ENCODE peak calls at places on chromosomes 12 and 14, in six cellular contexts. One of them, this sample, is unnamed.

GRCh38 chr12:57844725-57845477 is 1.6 kb downstream of the CTDSP2 start:
- DNase-seq in A549: peak; percentile 82
- DNase-seq in HCT116: peak; percentile 23
- DNase-seq in pancreas: peak; percentile 55
- DNase-seq in CD8-positive, alpha-beta memory T cell: no peak
- DNase-seq in Peyer's patch: peak; percentile 57
- DNase-seq in this sample: no peak

GRCh38 chr12:2138871-2139308 is 86.1 kb downstream of the CACNA1C start:
- DNase-seq in CD8-positive, alpha-beta memory T cell: no peak
- DNase-seq in pancreas: no peak
- DNase-seq in Peyer's patch: no peak
- DNase-seq in HCT116: no peak
- DNase-seq in A549: no peak
- DNase-seq in this sample: no peak

GRCh38 chr12:64995831-64996230 is 125.3 kb downstream of the WIF1 start:
- DNase-seq in HCT116: no peak
- DNase-seq in Peyer's patch: no peak
- DNase-seq in pancreas: no peak
- DNase-seq in A549: no peak
- DNase-seq in CD8-positive, alpha-beta memory T cell: no peak
- DNase-seq in this sample: no peak

GRCh38 chr14:77268989-77269595 is 1.9 kb downstream of the NGB start:
- DNase-seq in CD8-positive, alpha-beta memory T cell: no peak
- DNase-seq in HCT116: no peak
- DNase-seq in Peyer's patch: no peak
- DNase-seq in A549: no peak
- DNase-seq in pancreas: no peak
- DNase-seq in this sample: no peak

GRCh38 chr14:100246809-100247428 is 8.0 kb downstream of the YY1 start:
- DNase-seq in HCT116: peak; percentile 48
- DNase-seq in pancreas: no peak
- DNase-seq in A549: peak; percentile 73
- DNase-seq in CD8-positive, alpha-beta memory T cell: no peak
- DNase-seq in Peyer's patch: no peak
- DNase-seq in this sample: peak; percentile 35

GRCh38 chr12:87848248-87848868 is 180.8 kb downstream of the C12orf50 start:
- DNase-seq in HCT116: peak; percentile 54
- DNase-seq in pancreas: no peak
- DNase-seq in A549: peak; percentile 78
- DNase-seq in CD8-positive, alpha-beta memory T cell: no peak
- DNase-seq in Peyer's patch: no peak
- DNase-seq in this sample: peak; percentile 3

GRCh38 chr14:35385042-35385839 is 19.3 kb downstream of the NFKBIA start:
- DNase-seq in CD8-positive, alpha-beta memory T cell: no peak
- DNase-seq in A549: peak; percentile 89
- DNase-seq in HCT116: no peak
- DNase-seq in Peyer's patch: no peak
- DNase-seq in pancreas: peak; percentile 58
- DNase-seq in this sample: no peak

GRCh38 chr12:51729331-51729730 is 119.2 kb downstream of the FIGNL2 start:
- DNase-seq in Peyer's patch: no peak
- DNase-seq in HCT116: no peak
- DNase-seq in CD8-positive, alpha-beta memory T cell: no peak
- DNase-seq in pancreas: no peak
- DNase-seq in A549: no peak
- DNase-seq in this sample: no peak

GRCh38 chr12:52636189-52636588 is 15.8 kb downstream of the KRT2 start:
- DNase-seq in Peyer's patch: no peak
- DNase-seq in HCT116: no peak
- DNase-seq in A549: no peak
- DNase-seq in pancreas: no peak
- DNase-seq in CD8-positive, alpha-beta memory T cell: no peak
- DNase-seq in this sample: peak; percentile 15

GRCh38 chr14:37223947-37224474 is 26.3 kb downstream of the MIPOL1 start:
- DNase-seq in HCT116: no peak
- DNase-seq in pancreas: no peak
- DNase-seq in CD8-positive, alpha-beta memory T cell: no peak
- DNase-seq in Peyer's patch: no peak
- DNase-seq in A549: peak; percentile 22
- DNase-seq in this sample: no peak

GRCh38 chr14:96117101-96117897 is 78.1 kb downstream of the C14orf132 start:
- DNase-seq in pancreas: no peak
- DNase-seq in Peyer's patch: no peak
- DNase-seq in A549: no peak
- DNase-seq in CD8-positive, alpha-beta memory T cell: no peak
- DNase-seq in HCT116: no peak
- DNase-seq in this sample: peak; percentile 8

GRCh38 chr12:122449317-122449716 is 26.8 kb upstream of the CLIP1 start:
- DNase-seq in CD8-positive, alpha-beta memory T cell: no peak
- DNase-seq in HCT116: peak; percentile 62
- DNase-seq in A549: peak; percentile 76
- DNase-seq in Peyer's patch: no peak
- DNase-seq in pancreas: no peak
- DNase-seq in this sample: no peak

DNA sequence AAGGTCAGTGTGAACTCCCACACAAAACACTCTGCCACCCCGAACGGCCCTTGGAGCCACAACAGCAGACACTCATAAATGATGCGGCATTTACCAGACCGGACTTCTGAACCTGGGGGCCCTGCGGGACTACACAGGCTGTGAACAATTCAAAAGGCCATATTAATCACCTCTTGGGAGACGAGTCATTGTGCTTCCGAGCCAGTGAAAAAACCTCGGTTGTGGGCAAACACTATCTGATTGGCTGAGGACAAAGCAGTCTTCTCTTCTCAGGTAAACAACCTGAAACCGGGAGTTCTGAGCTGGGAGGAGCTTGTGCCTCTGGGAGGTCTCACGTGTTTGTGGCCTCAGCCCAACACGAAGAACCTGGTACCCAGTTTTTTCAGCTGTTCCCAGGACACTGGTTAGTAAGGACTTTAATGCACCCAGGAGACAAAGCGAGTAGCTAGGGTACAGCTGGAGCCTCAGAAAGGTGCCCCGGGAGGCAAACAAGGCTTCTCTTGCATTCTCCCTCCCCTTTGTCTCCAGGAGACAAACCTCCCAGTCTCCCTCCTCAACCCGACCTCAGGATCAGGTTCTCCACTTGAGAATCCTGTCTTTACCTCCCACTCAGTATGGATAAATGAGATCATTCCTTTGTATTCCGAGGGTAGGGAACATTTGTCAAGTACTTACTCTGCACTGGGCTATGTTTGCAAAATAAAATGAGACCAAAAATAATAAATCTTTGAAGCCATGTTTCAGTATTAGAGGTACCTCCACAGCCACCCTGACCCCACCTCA is 35.2 kb downstream of the VWF start:
- DNase-seq in pancreas: no peak
- DNase-seq in HCT116: peak; percentile 77
- DNase-seq in Peyer's patch: no peak
- DNase-seq in CD8-positive, alpha-beta memory T cell: no peak
- DNase-seq in A549: peak; percentile 22
- DNase-seq in this sample: no peak
- H3K4me1 ChIP-seq in pancreas: no peaks in the 10 kb centered on the region
- H3K4me1 ChIP-seq in HCT116: peaks cover 86% of the 10 kb centered on the region
- H3K4me1 ChIP-seq in Peyer's patch: peaks cover 30% of the 10 kb centered on the region
- H3K4me1 ChIP-seq in CD8-positive, alpha-beta memory T cell: no peaks in the 10 kb centered on the region
- H3K4me1 ChIP-seq in A549: peaks cover 36% of the 10 kb centered on the region
- H3K4me1 ChIP-seq in this sample: no peaks in the 10 kb centered on the region

GRCh38 chr14:68548194-68549056 is 244.4 kb downstream of the ZFP36L1 start:
- DNase-seq in CD8-positive, alpha-beta memory T cell: no peak
- DNase-seq in Peyer's patch: no peak
- DNase-seq in HCT116: peak; percentile 82
- DNase-seq in pancreas: peak; percentile 46
- DNase-seq in A549: peak; percentile 89
- DNase-seq in this sample: no peak
- H3K27ac ChIP-seq in CD8-positive, alpha-beta memory T cell: no peak overlapping the region
- H3K27ac ChIP-seq in Peyer's patch: peak overlapping the region; percentile 95
- H3K27ac ChIP-seq in HCT116: peak overlapping the region; percentile 98
- H3K27ac ChIP-seq in pancreas: peak overlapping the region; percentile 74
- H3K27ac ChIP-seq in A549: peak overlapping the region; percentile 98
- H3K27ac ChIP-seq in this sample: no peak overlapping the region

DNA sequence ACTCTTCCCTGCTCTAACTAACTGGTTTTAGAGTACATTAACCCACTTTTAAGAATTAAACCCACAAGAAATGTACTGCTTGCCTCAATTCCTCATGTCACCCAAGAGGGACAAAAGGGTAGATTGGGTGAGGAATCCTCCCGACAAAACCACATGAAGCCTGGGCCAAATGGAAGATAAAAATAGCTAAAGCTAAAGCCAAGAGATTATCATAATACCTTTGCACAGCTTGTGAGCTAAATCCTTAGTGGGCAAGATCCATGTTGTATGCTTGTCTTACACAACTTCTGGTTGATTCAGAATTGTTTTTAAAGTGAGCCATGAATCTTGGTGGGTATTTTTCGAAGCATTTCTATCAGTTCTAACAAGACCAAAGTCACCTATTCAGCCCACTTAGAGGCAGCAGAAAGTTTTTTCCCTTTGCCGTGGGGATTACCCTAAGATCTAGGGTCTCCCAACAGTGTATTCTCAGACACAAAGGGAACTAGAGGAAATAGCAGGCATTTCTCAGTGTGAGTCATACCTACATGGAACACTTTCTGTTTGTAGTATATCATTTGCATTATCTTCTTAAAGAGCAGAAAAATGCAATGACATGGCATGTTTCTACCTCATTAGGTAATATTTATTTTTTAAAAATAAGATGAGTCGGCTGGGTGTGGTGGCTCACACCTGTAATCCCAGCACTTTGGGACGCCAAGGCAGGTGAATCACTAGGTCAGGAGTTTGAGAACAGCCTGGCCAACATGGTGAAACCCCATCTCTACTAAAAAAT is 616.6 kb downstream of the KCNH5 start:
- DNase-seq in CD8-positive, alpha-beta memory T cell: no peak
- DNase-seq in Peyer's patch: no peak
- DNase-seq in pancreas: no peak
- DNase-seq in A549: no peak
- DNase-seq in HCT116: no peak
- DNase-seq in this sample: no peak
- H3K9me3 ChIP-seq in CD8-positive, alpha-beta memory T cell: no peaks in the 10 kb centered on the region
- H3K9me3 ChIP-seq in Peyer's patch: peaks cover 5% of the 10 kb centered on the region
- H3K9me3 ChIP-seq in pancreas: no peaks in the 10 kb centered on the region
- H3K9me3 ChIP-seq in A549: peaks cover 8% of the 10 kb centered on the region
- H3K9me3 ChIP-seq in HCT116: peaks cover 10% of the 10 kb centered on the region
- H3K9me3 ChIP-seq in this sample: no peaks in the 10 kb centered on the region

GRCh38 chr12:103858953-103859601 is 18.0 kb upstream of the NT5DC3 start:
- DNase-seq in Peyer's patch: no peak
- DNase-seq in pancreas: no peak
- DNase-seq in CD8-positive, alpha-beta memory T cell: no peak
- DNase-seq in A549: peak; percentile 93
- DNase-seq in HCT116: peak; percentile 77
- DNase-seq in this sample: no peak
- H3K4me1 ChIP-seq in Peyer's patch: peaks cover 15% of the 10 kb centered on the region
- H3K4me1 ChIP-seq in pancreas: peaks cover 18% of the 10 kb centered on the region
- H3K4me1 ChIP-seq in CD8-positive, alpha-beta memory T cell: no peaks in the 10 kb centered on the region
- H3K4me1 ChIP-seq in A549: peaks cover 27% of the 10 kb centered on the region
- H3K4me1 ChIP-seq in HCT116: peaks cover 37% of the 10 kb centered on the region
- H3K4me1 ChIP-seq in this sample: no peaks in the 10 kb centered on the region

DNA sequence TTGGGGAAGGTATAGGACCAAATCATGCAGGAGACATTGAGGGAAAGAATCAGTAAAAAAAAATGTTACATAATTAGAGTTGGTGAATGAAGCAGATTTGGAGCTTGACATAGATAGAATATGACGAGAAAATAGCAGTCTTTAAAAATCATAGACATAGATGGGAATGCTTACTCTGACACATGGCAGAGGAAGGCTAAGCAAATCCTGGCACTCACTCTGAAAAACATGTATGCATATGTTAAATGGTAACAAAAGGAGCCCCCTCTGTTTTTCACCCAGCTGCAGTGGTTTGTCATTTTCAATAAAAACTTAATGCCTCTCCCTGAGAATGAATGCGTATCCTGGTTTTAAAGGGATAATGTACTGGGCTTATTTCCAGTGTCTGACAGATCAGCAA is 561.2 kb upstream of the SEL1L start:
- DNase-seq in HCT116: no peak
- DNase-seq in Peyer's patch: no peak
- DNase-seq in pancreas: no peak
- DNase-seq in A549: no peak
- DNase-seq in CD8-positive, alpha-beta memory T cell: no peak
- DNase-seq in this sample: no peak
- H3K27ac ChIP-seq in HCT116: no peak overlapping the region
- H3K27ac ChIP-seq in Peyer's patch: no peak overlapping the region
- H3K27ac ChIP-seq in pancreas: no peak overlapping the region
- H3K27ac ChIP-seq in A549: no peak overlapping the region
- H3K27ac ChIP-seq in CD8-positive, alpha-beta memory T cell: no peak overlapping the region
- H3K27ac ChIP-seq in this sample: no peak overlapping the region

DNA sequence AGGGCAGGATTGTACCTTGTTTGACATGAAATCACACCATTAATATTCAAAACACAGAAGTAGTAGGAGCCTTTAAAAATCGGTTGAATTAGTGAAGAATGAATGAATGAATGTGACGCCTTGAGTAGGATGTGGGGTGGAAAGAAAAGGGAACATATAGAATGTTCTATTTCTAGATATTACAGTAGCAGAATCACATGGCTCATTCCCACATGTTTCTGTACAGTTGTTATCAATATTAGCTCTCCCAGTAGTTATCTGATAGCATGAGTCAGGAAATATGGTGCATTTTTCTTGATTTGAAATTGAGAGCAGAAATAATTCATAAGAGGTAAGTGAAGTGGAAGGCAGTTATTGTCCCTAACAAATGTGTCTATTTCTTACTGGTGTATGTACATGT is 245.5 kb downstream of the EFCAB11 start:
- DNase-seq in A549: no peak
- DNase-seq in Peyer's patch: no peak
- DNase-seq in HCT116: no peak
- DNase-seq in CD8-positive, alpha-beta memory T cell: no peak
- DNase-seq in pancreas: no peak
- DNase-seq in this sample: no peak
- H3K9me3 ChIP-seq in A549: no peaks in the 10 kb centered on the region
- H3K9me3 ChIP-seq in Peyer's patch: no peaks in the 10 kb centered on the region
- H3K9me3 ChIP-seq in HCT116: no peaks in the 10 kb centered on the region
- H3K9me3 ChIP-seq in CD8-positive, alpha-beta memory T cell: no peaks in the 10 kb centered on the region
- H3K9me3 ChIP-seq in pancreas: no peaks in the 10 kb centered on the region
- H3K9me3 ChIP-seq in this sample: no peaks in the 10 kb centered on the region

DNA sequence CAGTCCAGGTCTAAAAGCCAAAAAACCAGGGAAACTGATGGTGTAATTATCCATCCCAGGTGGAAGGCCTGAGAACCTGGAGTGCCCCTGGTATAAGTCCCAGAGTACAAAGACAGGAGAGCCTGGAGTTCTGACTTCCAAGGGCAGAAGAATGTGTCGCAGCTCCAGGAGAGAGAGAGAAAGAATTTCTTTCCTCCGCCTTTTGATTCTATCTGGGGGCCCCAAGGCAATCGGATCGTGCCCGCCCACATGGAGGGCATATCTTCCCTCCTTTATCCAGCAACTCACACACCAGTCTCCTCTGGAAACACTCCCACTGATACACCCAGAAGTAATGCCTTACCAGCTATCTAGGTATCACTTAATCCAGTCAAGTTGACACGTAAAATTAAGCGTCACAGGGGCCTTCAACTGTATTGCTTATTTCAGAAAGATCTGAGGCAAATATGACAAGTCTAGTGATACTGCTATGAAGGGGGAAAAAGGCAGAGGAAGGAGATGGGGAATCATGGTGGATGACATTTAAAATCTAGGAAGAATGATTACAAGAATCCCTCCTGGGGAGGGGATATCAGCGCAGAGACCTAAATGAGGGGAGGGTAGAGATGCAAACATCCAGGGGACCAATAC is 30.5 kb upstream of the LRP6 start:
- DNase-seq in CD8-positive, alpha-beta memory T cell: no peak
- DNase-seq in Peyer's patch: no peak
- DNase-seq in HCT116: no peak
- DNase-seq in pancreas: no peak
- DNase-seq in A549: no peak
- DNase-seq in this sample: no peak
- H3K4me1 ChIP-seq in CD8-positive, alpha-beta memory T cell: no peaks in the 10 kb centered on the region
- H3K4me1 ChIP-seq in Peyer's patch: no peaks in the 10 kb centered on the region
- H3K4me1 ChIP-seq in HCT116: no peaks in the 10 kb centered on the region
- H3K4me1 ChIP-seq in pancreas: peaks cover 6% of the 10 kb centered on the region
- H3K4me1 ChIP-seq in A549: no peaks in the 10 kb centered on the region
- H3K4me1 ChIP-seq in this sample: no peaks in the 10 kb centered on the region

This sample was measured in naive thymus-derived CD4-positive, alpha-beta T cell.